ENCODE peak calls at places on chromosomes 4 and X, in ten cellular contexts. L is ovary, G is choroid plexus epithelial cell, M is endothelial cell of umbilical vein, B is brain microvascular endothelial cell, S is A549, R is colonic mucosa, F is BJ, D is Peyer's patch, O is endothelial cell. U is an unnamed sample.

GRCh38 chrX:67574696-67575095 is 30.9 kb downstream of the AR start:
- DNase-seq in D (no peak), B (no peak), O (no peak), G (no peak), L (no peak), R (no peak), F (no peak), M (no peak), S (no peak), U (no peak)

GRCh38 chr4:184330008-184330400 is 112.3 kb upstream of the ENPP6 start:
- DNase-seq in B (peak), S (no peak), O (no peak), F (no peak), R (no peak), L (no peak), G (no peak), D (peak), M (no peak), U (peak)

GRCh38 chr4:531721-532565 is 32.9 kb downstream of the PIGG start:
- DNase-seq in G (no peak), L (no peak), F (no peak), S (no peak), B (no peak), R (no peak), M (no peak), D (no peak), O (no peak), U (no peak)

GRCh38 chr4:83150563-83151330 is 36.2 kb upstream of the PLAC8 start:
- DNase-seq in F (no peak), R (no peak), G (peak), S (no peak), M (peak), O (no peak), B (peak), D (no peak), L (peak), U (no peak)

GRCh38 chr4:118842055-118842454 is 6.1 kb upstream of the SEC24D start:
- DNase-seq in R (no peak), S (no peak), B (peak), O (no peak), M (peak), G (no peak), L (no peak), F (no peak), D (no peak), U (no peak)

GRCh38 chr4:1244081-1244977 is 4.6 kb downstream of the CTBP1 start:
- DNase-seq in S (no peak), G (no peak), R (no peak), O (no peak), F (no peak), D (peak), B (no peak), L (peak), M (no peak), U (peak)

GRCh38 chr4:56976283-56976877 is 1.0 kb downstream of the NOA1 start:
- DNase-seq in F (no peak), L (no peak), S (no peak), R (peak), G (peak), B (no peak), M (peak), O (no peak), D (peak), U (peak)

GRCh38 chr4:73251384-73251783 is 7.2 kb downstream of the ANKRD17 start:
- DNase-seq in D (no peak), G (peak), B (no peak), M (no peak), R (no peak), F (no peak), O (no peak), S (no peak), L (no peak), U (no peak)

GRCh38 chr4:13615162-13615561 is 12.4 kb downstream of the BOD1L1 start:
- DNase-seq in S (no peak), G (no peak), R (no peak), O (no peak), M (no peak), D (no peak), B (no peak), L (no peak), F (no peak), U (peak)

GRCh38 chrX:55767100-55767499 is 49.6 kb downstream of the RRAGB start:
- DNase-seq in L (no peak), R (no peak), M (no peak), F (no peak), S (no peak), B (no peak), O (no peak), D (no peak), G (peak), U (no peak)

GRCh38 chrX:129925305-129926092 is 19.5 kb downstream of the UTP14A start:
- DNase-seq in R (peak), D (peak), F (peak), S (peak), O (peak), M (peak), L (peak), G (peak), B (peak), U (peak)

GRCh38 chr4:53478671-53479456 is 101.4 kb downstream of the FIP1L1 start:
- DNase-seq in R (no peak), G (peak), S (peak), F (peak), B (peak), D (no peak), M (no peak), O (no peak), L (no peak), U (no peak)

GRCh38 chr4:76729991-76730390 is 168.0 kb downstream of the SOWAHB start:
- DNase-seq in R (no peak), L (no peak), G (peak), F (no peak), M (no peak), O (no peak), D (no peak), S (no peak), B (no peak), U (no peak)

GRCh38 chrX:100600340-100600739 is 15.6 kb downstream of the TNMD start:
- DNase-seq in O (no peak), G (no peak), D (no peak), F (no peak), M (no peak), R (no peak), B (no peak), L (no peak), S (no peak), U (no peak)

GRCh38 chr4:13920901-13921300 is 293.4 kb upstream of the BOD1L1 start:
- DNase-seq in S (peak), G (peak), D (peak), B (peak), L (no peak), F (peak), R (peak), O (peak), M (peak), U (no peak)

GRCh38 chrX:15399901-15400500 is 15.8 kb upstream of the VEGFD start:
- DNase-seq in G (no peak), M (no peak), R (no peak), S (no peak), D (no peak), F (no peak), B (no peak), L (no peak), O (no peak), U (no peak)

GRCh38 chr4:14269824-14270223 is 642.3 kb upstream of the BOD1L1 start:
- DNase-seq in G (no peak), B (no peak), R (peak), O (no peak), D (peak), F (no peak), S (no peak), M (no peak), L (no peak), U (no peak)

GRCh38 chr4:67052981-67053380 is 492.3 kb downstream of the CENPC start:
- DNase-seq in D (no peak), F (no peak), M (no peak), S (no peak), B (no peak), R (no peak), L (no peak), G (no peak), O (no peak), U (no peak)

GRCh38 chr4:22515145-22515887 is 550 bp downstream of the ADGRA3 start:
- DNase-seq in G (peak), L (peak), R (peak), S (peak), M (peak), B (peak), D (peak), O (peak), F (no peak), U (peak)
- TF ChIP-seq CTCF in G (no peak), L (no peak), R (no peak), S (no peak), M (no peak), B (peak), D (no peak), O (no peak), F (peak), U (no peak)

GRCh38 chr4:170589597-170590191 is 499.9 kb upstream of the AADAT start:
- DNase-seq in B (peak), G (peak), O (no peak), S (peak), D (no peak), R (no peak), F (no peak), L (no peak), M (no peak), U (peak)
- TF ChIP-seq CTCF in B (peak), G (peak), O (peak), S (peak), D (no peak), R (no peak), F (peak), L (no peak), M (no peak), U (no peak)

GRCh38 chr4:99815597-99816011 is 1.0 kb upstream of the DAPP1 start:
- DNase-seq in B (peak), L (no peak), F (no peak), D (peak), M (no peak), G (peak), O (no peak), S (no peak), R (peak), U (no peak)
- TF ChIP-seq CTCF in B (no peak), L (no peak), F (no peak), D (no peak), M (no peak), G (no peak), O (no peak), S (no peak), R (no peak), U (no peak)

GRCh38 chr4:94253036-94253435 is 45.4 kb downstream of the SMARCAD1 start:
- DNase-seq in S (peak), O (no peak), B (peak), D (no peak), G (peak), L (no peak), R (no peak), M (no peak), F (no peak), U (no peak)

GRCh38 chr4:94262163-94263016 is 54.7 kb downstream of the SMARCAD1 start:
- DNase-seq in D (no peak), F (no peak), R (no peak), L (no peak), M (peak), B (no peak), S (no peak), G (no peak), O (no peak), U (no peak)

GRCh38 chr4:94251094-94251493 is 43.4 kb downstream of the SMARCAD1 start:
- DNase-seq in G (no peak), R (no peak), D (no peak), L (no peak), S (no peak), F (no peak), B (no peak), O (no peak), M (no peak), U (no peak)

GRCh38 chr4:94256144-94256783 is 48.6 kb downstream of the SMARCAD1 start:
- DNase-seq in S (no peak), O (no peak), B (no peak), R (no peak), D (no peak), L (no peak), F (no peak), G (no peak), M (no peak), U (no peak)

GRCh38 chr4:94256833-94257232 is 49.2 kb downstream of the SMARCAD1 start:
- DNase-seq in G (peak), B (no peak), O (no peak), R (no peak), S (peak), L (no peak), D (no peak), M (peak), F (no peak), U (no peak)
- TF ChIP-seq CTCF in G (peak), B (no peak), O (no peak), R (no peak), S (peak), L (no peak), D (no peak), M (no peak), F (peak), U (peak)

U was measured in GM13976.